ENCODE peak calls at places on chromosome 6, in nine cellular contexts. S is cardiac muscle cell, Z is left lung, P is GM23248, Q is neural progenitor cell, N is HCT116, X is lung, Y is lower lobe of right lung, J is A549. K is an unnamed sample. For H3K4me1, the result is how much of the 10 kb centered on the place peaks cover.

GRCh38 chr6:168962886-168963285 is 290.8 kb downstream of the THBS2 start:
- DNase-seq in Q (no peak), P (peak), Y (no peak), X (no peak), J (no peak), S (peak), Z (no peak), N (no peak), K (no peak)

GRCh38 chr6:135693971-135694370 is 157.5 kb upstream of the PDE7B start:
- DNase-seq in J (no peak), S (no peak), Q (no peak), N (no peak), Y (no peak), X (no peak), P (no peak), Z (no peak), K (no peak)

GRCh38 chr6:30743099-30744053 is 889 bp upstream of the FLOT1 start:
- DNase-seq in P (peak), J (no peak), Z (peak), X (no peak), N (no peak), Y (peak), Q (no peak), S (peak), K (peak)

GRCh38 chr6:157054531-157054979 is 268.8 kb downstream of the TMEM242 start:
- DNase-seq in S (no peak), Z (no peak), J (no peak), P (no peak), Y (no peak), X (no peak), N (no peak), Q (no peak), K (peak)

GRCh38 chr6:20686142-20686541 is 151.9 kb downstream of the CDKAL1 start:
- DNase-seq in S (no peak), N (no peak), P (no peak), Y (no peak), X (no peak), Z (no peak), Q (peak), J (peak), K (no peak)

GRCh38 chr6:44804546-44804945 is 417.0 kb downstream of the CDC5L start:
- DNase-seq in Q (no peak), J (no peak), N (no peak), Y (no peak), X (no peak), S (no peak), Z (no peak), P (no peak), K (peak)

GRCh38 chr6:17393335-17394191 is at the start of gene CAP2:
- DNase-seq in Z (peak), Q (peak), J (peak), X (peak), N (no peak), P (peak), Y (peak), S (peak), K (peak)

GRCh38 chr6:70709826-70710225 is 42.1 kb downstream of the SMAP1 start:
- DNase-seq in N (no peak), X (no peak), J (peak), P (peak), Y (no peak), Q (no peak), S (peak), Z (no peak), K (peak)

GRCh38 chr6:149860834-149861602 is 3.1 kb downstream of the LRP11 start:
- DNase-seq in J (no peak), Y (no peak), Q (peak), X (no peak), P (no peak), S (no peak), N (no peak), Z (no peak), K (no peak)

GRCh38 chr6:113102761-113103160 is 754.4 kb upstream of the MARCKS start:
- DNase-seq in Y (no peak), P (peak), J (no peak), S (peak), Q (no peak), Z (no peak), N (no peak), X (no peak), K (no peak)

GRCh38 chr6:146948790-146949342 is 255.4 kb upstream of the STXBP5 start:
- DNase-seq in X (no peak), Q (no peak), S (peak), P (no peak), N (no peak), Z (no peak), Y (no peak), J (no peak), K (no peak)

GRCh38 chr6:169720207-169720855 is 4.0 kb downstream of the PHF10 start:
- DNase-seq in Y (no peak), X (no peak), S (no peak), P (no peak), J (no peak), N (no peak), Z (no peak), Q (no peak), K (no peak)

GRCh38 chr6:132063738-132064137 is 112.6 kb upstream of the CCN2 start:
- DNase-seq in Y (no peak), S (peak), Z (no peak), P (peak), J (peak), Q (no peak), X (no peak), N (peak), K (peak)

GRCh38 chr6:120764312-120764711 is 570.0 kb downstream of the TBC1D32 start:
- DNase-seq in S (no peak), X (no peak), Z (no peak), Q (peak), N (no peak), P (no peak), J (no peak), Y (no peak), K (no peak)

GRCh38 chr6:27834879-27835549 is 77.2 kb downstream of the OR2B2 start:
- DNase-seq in Q (no peak), Y (no peak), Z (no peak), N (no peak), S (no peak), P (no peak), J (no peak), X (no peak), K (no peak)

GRCh38 chr6:27825025-27825823 is 87.0 kb downstream of the OR2B2 start:
- DNase-seq in P (no peak), J (no peak), Y (no peak), X (no peak), N (no peak), Q (no peak), S (no peak), Z (no peak), K (peak)

GRCh38 chr6:27834384-27834783 is 77.8 kb downstream of the OR2B2 start:
- DNase-seq in P (no peak), Y (no peak), S (peak), Z (no peak), N (no peak), J (no peak), Q (no peak), X (no peak), K (no peak)

GRCh38 chr6:27830212-27830664 is 82.0 kb downstream of the OR2B2 start:
- DNase-seq in Y (no peak), S (no peak), X (no peak), Z (no peak), P (no peak), N (no peak), J (no peak), Q (peak), K (peak)

GRCh38 chr6:27829453-27830211 is 82.6 kb downstream of the OR2B2 start:
- DNase-seq in Z (no peak), S (no peak), P (peak), J (no peak), Q (no peak), X (no peak), N (no peak), Y (no peak), K (no peak)
- H3K27ac ChIP-seq in Z (peak), S (peak), P (peak), J (peak), Q (peak), X (no peak), N (peak), Y (no peak), K (peak)

GRCh38 chr6:35962779-35963570 is 42.1 kb upstream of the SRPK1 start:
- DNase-seq in Y (no peak), P (no peak), S (no peak), N (no peak), X (no peak), Z (no peak), J (no peak), Q (no peak), K (no peak)

GRCh38 chr6:35972471-35972985 is 51.6 kb upstream of the SRPK1 start:
- DNase-seq in Z (no peak), J (peak), N (no peak), Q (peak), X (no peak), P (no peak), S (no peak), Y (no peak), K (no peak)

GRCh38 chr6:35969676-35970075 is 48.8 kb upstream of the SRPK1 start:
- DNase-seq in S (no peak), P (peak), Z (no peak), Y (no peak), J (no peak), N (no peak), X (no peak), Q (no peak), K (no peak)

GRCh38 chr6:35970181-35970580 is 49.3 kb upstream of the SRPK1 start:
- DNase-seq in Q (no peak), S (peak), Z (no peak), N (no peak), X (no peak), Y (no peak), P (peak), J (no peak), K (no peak)

DNA sequence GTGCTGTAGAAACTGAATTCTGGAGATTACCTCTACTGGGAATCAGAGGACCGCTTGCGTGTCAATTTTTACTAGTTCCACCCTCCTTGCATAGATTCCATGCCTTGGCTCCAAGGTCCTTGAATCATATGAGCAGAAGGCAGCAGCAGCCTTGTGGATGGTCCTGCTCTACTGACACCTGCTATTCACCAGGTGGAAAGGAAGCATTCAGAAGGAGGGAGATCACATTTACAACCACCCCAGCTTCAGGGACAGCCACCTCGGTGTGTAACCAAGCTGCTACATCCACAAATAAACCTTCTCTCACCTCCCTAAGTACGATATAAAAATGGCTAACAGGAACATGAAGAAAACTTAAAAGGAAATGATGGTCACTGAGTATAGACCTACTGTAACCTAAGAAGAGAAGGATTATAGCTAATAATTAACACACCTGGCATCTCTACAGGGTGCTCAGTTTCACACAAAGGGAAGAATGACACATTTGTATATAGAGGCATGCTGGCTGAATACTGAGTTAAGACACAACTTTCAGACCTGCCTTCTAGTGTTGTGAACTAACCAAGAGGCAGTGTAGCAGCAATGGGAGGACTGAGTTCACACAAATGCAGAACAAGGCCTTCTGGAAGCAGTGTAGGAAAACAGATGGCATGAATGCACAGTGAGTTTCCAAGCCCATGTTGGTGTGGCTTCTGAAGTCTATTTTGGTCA is 46.3 kb upstream of the SRPK1 start:
- DNase-seq in J (no peak), N (no peak), Y (no peak), Q (peak), Z (no peak), S (no peak), X (no peak), P (no peak), K (peak)
- H3K4me3 ChIP-seq in J (no peak), N (no peak), Y (no peak), Q (no peak), Z (no peak), S (no peak), X (no peak), P (no peak), K (no peak)

GRCh38 chr6:41974281-41974825 is 32.7 kb upstream of the CCND3 start:
- DNase-seq in X (no peak), N (no peak), Z (no peak), S (no peak), J (no peak), P (no peak), Y (no peak), Q (no peak), K (no peak)
- H3K4me1 ChIP-seq in X (under half), N (under half), Z (under half), S (under half), J (under half), P (under half), Y (under half), Q (under half), K (under half)

DNA sequence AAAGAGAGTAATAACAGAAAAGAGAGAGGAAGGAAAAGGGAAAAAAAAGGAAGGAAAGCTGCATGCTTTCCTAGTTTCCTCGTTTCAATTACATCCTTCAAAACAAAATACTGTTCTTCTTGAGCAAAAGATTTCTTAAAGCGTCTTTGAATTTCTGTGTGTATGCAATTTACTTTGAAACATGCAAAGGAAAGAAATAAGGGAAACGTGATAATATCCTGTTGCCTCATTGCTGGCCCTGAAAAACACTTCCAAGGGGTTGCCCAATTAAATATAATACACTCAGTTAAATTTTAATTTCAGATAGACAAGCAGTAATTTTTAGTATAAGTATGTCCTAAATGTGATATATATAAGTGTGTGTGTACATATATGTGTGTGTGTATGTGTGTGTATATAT is 51.2 kb upstream of the TPD52L1 start:
- DNase-seq in Q (no peak), P (peak), Y (no peak), X (no peak), J (no peak), N (no peak), Z (no peak), S (peak), K (no peak)
- H3K27ac ChIP-seq in Q (peak), P (peak), Y (no peak), X (no peak), J (peak), N (no peak), Z (no peak), S (peak), K (no peak)

GRCh38 chr6:41428995-41429417 is 93.6 kb downstream of the NCR2 start:
- DNase-seq in X (no peak), P (peak), S (peak), Z (no peak), N (no peak), J (no peak), Y (peak), Q (no peak), K (no peak)
- H3K4me3 ChIP-seq in X (no peak), P (peak), S (no peak), Z (no peak), N (peak), J (no peak), Y (no peak), Q (no peak), K (no peak)

GRCh38 chr6:108592371-108593337 is 31.9 kb downstream of the FOXO3 start:
- DNase-seq in P (peak), X (no peak), S (peak), Q (peak), Y (no peak), Z (no peak), N (no peak), J (no peak), K (peak)

GRCh38 chr6:108589244-108589730 is 28.6 kb downstream of the FOXO3 start:
- DNase-seq in J (peak), P (peak), Y (peak), X (peak), N (peak), Z (peak), Q (peak), S (peak), K (peak)

GRCh38 chr6:108588586-108588985 is 27.9 kb downstream of the FOXO3 start:
- DNase-seq in S (peak), Y (no peak), Q (peak), P (peak), X (no peak), N (no peak), Z (no peak), J (no peak), K (peak)

GRCh38 chr6:108594640-108595039 is 33.9 kb downstream of the FOXO3 start:
- DNase-seq in P (no peak), X (peak), J (no peak), Z (no peak), N (no peak), Q (no peak), S (no peak), Y (no peak), K (no peak)

GRCh38 chr6:108591040-108591816 is 30.5 kb downstream of the FOXO3 start:
- DNase-seq in N (no peak), Z (no peak), Y (no peak), S (no peak), P (no peak), J (no peak), X (no peak), Q (no peak), K (no peak)
- H3K4me1 ChIP-seq in N (under half), Z (half or more), Y (half or more), S (under half), P (half or more), J (under half), X (under half), Q (under half), K (under half)